ENCODE peak calls at places on chromosome 7, in six cellular contexts. A, F, D, R, Y and J are unnamed samples.

GRCh38 chr7:101960323-101960722 is 142.9 kb downstream of the CUX1 start:
- DNase-seq in F (no peak), A (no peak), R (no peak), D (no peak), Y (no peak), J (no peak)

GRCh38 chr7:127514499-127514898 is 70.9 kb downstream of the GCC1 start:
- DNase-seq in A (no peak), Y (peak), F (peak), R (no peak), D (no peak), J (peak)

GRCh38 chr7:156145996-156146395 is 333.7 kb upstream of the SHH start:
- DNase-seq in Y (no peak), F (no peak), R (no peak), D (no peak), A (no peak), J (no peak)

GRCh38 chr7:234712-235553 is 42.6 kb downstream of the FAM20C start:
- DNase-seq in D (no peak), R (peak), A (no peak), Y (no peak), F (peak), J (no peak)

GRCh38 chr7:113730309-113730955 is 188.4 kb downstream of the PPP1R3A start:
- DNase-seq in R (no peak), F (peak), D (no peak), A (no peak), Y (no peak), J (no peak)

GRCh38 chr7:72015106-72015505 is 397.0 kb downstream of the CALN1 start:
- DNase-seq in D (no peak), A (no peak), F (no peak), Y (no peak), R (no peak), J (no peak)

GRCh38 chr7:75565129-75565528 is 73.0 kb downstream of the SPDYE5 start:
- DNase-seq in D (no peak), R (no peak), F (peak), Y (no peak), A (no peak), J (no peak)

GRCh38 chr7:29194594-29195417 is at the start of gene CHN2:
- DNase-seq in R (peak), F (peak), D (peak), Y (peak), A (peak), J (peak)

GRCh38 chr7:151383638-151384351 is 26.0 kb downstream of the WDR86 start:
- DNase-seq in Y (no peak), D (no peak), A (no peak), R (no peak), F (no peak), J (no peak)

GRCh38 chr7:155348806-155349205 is 51.1 kb downstream of the INSIG1 start:
- DNase-seq in A (no peak), R (peak), F (no peak), D (no peak), Y (no peak), J (no peak)

GRCh38 chr7:106979551-106980357 is 64.8 kb upstream of the PRKAR2B start:
- DNase-seq in F (no peak), R (no peak), D (no peak), A (no peak), Y (no peak), J (no peak)

GRCh38 chr7:115135769-115136410 is 214.0 kb downstream of the MDFIC start:
- DNase-seq in Y (no peak), A (no peak), D (no peak), F (no peak), R (no peak), J (no peak)

GRCh38 chr7:64463636-64464375 is 99.1 kb downstream of the ZNF680 start:
- DNase-seq in Y (peak), A (no peak), R (peak), F (peak), D (peak), J (no peak)

GRCh38 chr7:36117201-36117840 is 35.7 kb upstream of the EEPD1 start:
- DNase-seq in A (no peak), D (no peak), F (no peak), Y (no peak), R (no peak), J (no peak)

GRCh38 chr7:36746347-36746746 is 22.1 kb upstream of the AOAH start:
- DNase-seq in D (no peak), Y (no peak), F (no peak), R (peak), A (no peak), J (no peak)

GRCh38 chr7:36945612-36946400 is 221.5 kb upstream of the AOAH start:
- DNase-seq in D (peak), F (no peak), Y (no peak), A (no peak), R (peak), J (no peak)

GRCh38 chr7:5709347-5709950 is 72.0 kb downstream of the RNF216 start:
- DNase-seq in A (no peak), D (no peak), R (no peak), F (peak), Y (no peak), J (no peak)

GRCh38 chr7:41491313-41491712 is 211.6 kb downstream of the INHBA start:
- DNase-seq in F (no peak), A (no peak), D (no peak), Y (no peak), R (no peak), J (no peak)

GRCh38 chr7:11709240-11709639 is 122.8 kb downstream of the THSD7A start:
- DNase-seq in F (no peak), D (no peak), R (no peak), A (no peak), Y (no peak), J (no peak)

GRCh38 chr7:157490465-157490912 is 153.7 kb downstream of the DNAJB6 start:
- DNase-seq in R (no peak), F (peak), Y (no peak), A (no peak), D (no peak), J (no peak)

GRCh38 chr7:155453296-155454182 is 4.4 kb upstream of the EN2 start:
- DNase-seq in D (no peak), F (no peak), R (no peak), Y (peak), A (no peak), J (no peak)

GRCh38 chr7:7103343-7104313 is 78.7 kb upstream of the C1GALT1 start:
- DNase-seq in D (peak), Y (peak), F (peak), R (no peak), A (no peak), J (peak)

GRCh38 chr7:101134399-101134980 is 7.6 kb downstream of the SERPINE1 start:
- DNase-seq in F (peak), R (no peak), Y (no peak), A (no peak), D (no peak), J (no peak)

GRCh38 chr7:141335164-141335563 is 216.0 kb upstream of the AGK start:
- DNase-seq in Y (no peak), A (no peak), R (no peak), D (no peak), F (no peak), J (no peak)

GRCh38 chr7:157690058-157690832 is 353.4 kb downstream of the DNAJB6 start:
- DNase-seq in F (peak), R (peak), A (no peak), D (no peak), Y (no peak), J (no peak)

GRCh38 chr7:93757421-93757820 is 133.1 kb downstream of the TFPI2 start:
- DNase-seq in R (no peak), A (no peak), Y (no peak), D (no peak), F (no peak), J (no peak)

GRCh38 chr7:158375034-158375433 is 212.6 kb downstream of the PTPRN2 start:
- DNase-seq in A (no peak), Y (no peak), D (no peak), F (no peak), R (no peak), J (no peak)

GRCh38 chr7:98355250-98355538 is 45.7 kb downstream of the BAIAP2L1 start:
- DNase-seq in D (no peak), A (no peak), R (no peak), F (no peak), Y (no peak), J (no peak)